ENCODE peak calls at places on chromosomes 11 and 22, in six cellular contexts. One of them, this sample, is unnamed. For H3K36me3, the result is how much of the 10 kb centered on the place peaks cover.

GRCh38 chr22:33896154-33896800 is 24.0 kb downstream of the LARGE1 start:
- DNase-seq in HCT116: no peak
- DNase-seq in spleen: no peak
- DNase-seq in transverse colon: no peak
- DNase-seq in sigmoid colon: no peak
- DNase-seq in HepG2: no peak
- DNase-seq in this sample: no peak

GRCh38 chr11:74388678-74389327 is 9.4 kb downstream of the PGM2L1 start:
- DNase-seq in HCT116: no peak
- DNase-seq in spleen: no peak
- DNase-seq in transverse colon: peak
- DNase-seq in sigmoid colon: peak
- DNase-seq in HepG2: peak
- DNase-seq in this sample: no peak

GRCh38 chr11:64131657-64132387 is 34.1 kb downstream of the MACROD1 start:
- DNase-seq in HCT116: no peak
- DNase-seq in spleen: no peak
- DNase-seq in transverse colon: no peak
- DNase-seq in sigmoid colon: no peak
- DNase-seq in HepG2: peak
- DNase-seq in this sample: no peak

GRCh38 chr11:109405671-109406070 is 16.3 kb upstream of the C11orf87 start:
- DNase-seq in HCT116: no peak
- DNase-seq in spleen: no peak
- DNase-seq in transverse colon: no peak
- DNase-seq in sigmoid colon: no peak
- DNase-seq in HepG2: no peak
- DNase-seq in this sample: no peak

GRCh38 chr11:13064593-13064992 is 55.5 kb downstream of the RASSF10 start:
- DNase-seq in HCT116: no peak
- DNase-seq in spleen: no peak
- DNase-seq in transverse colon: peak
- DNase-seq in sigmoid colon: no peak
- DNase-seq in HepG2: no peak
- DNase-seq in this sample: no peak

GRCh38 chr22:23835773-23836144 is 3.0 kb downstream of the DERL3 start:
- DNase-seq in HCT116: no peak
- DNase-seq in spleen: peak
- DNase-seq in transverse colon: no peak
- DNase-seq in sigmoid colon: no peak
- DNase-seq in HepG2: no peak
- DNase-seq in this sample: no peak

GRCh38 chr11:75820636-75821035 is 5.6 kb downstream of the UVRAG start:
- DNase-seq in HCT116: no peak
- DNase-seq in spleen: no peak
- DNase-seq in transverse colon: no peak
- DNase-seq in sigmoid colon: no peak
- DNase-seq in HepG2: no peak
- DNase-seq in this sample: peak

GRCh38 chr11:33970984-33971466 is 79.1 kb upstream of the LMO2 start:
- DNase-seq in HCT116: peak
- DNase-seq in spleen: no peak
- DNase-seq in transverse colon: peak
- DNase-seq in sigmoid colon: peak
- DNase-seq in HepG2: peak
- DNase-seq in this sample: peak

GRCh38 chr11:23359297-23359696 is 499.0 kb upstream of the CCDC179 start:
- DNase-seq in HCT116: no peak
- DNase-seq in spleen: no peak
- DNase-seq in transverse colon: peak
- DNase-seq in sigmoid colon: no peak
- DNase-seq in HepG2: peak
- DNase-seq in this sample: no peak

GRCh38 chr11:119934866-119935265 is 203.0 kb downstream of the TRIM29 start:
- DNase-seq in HCT116: no peak
- DNase-seq in spleen: peak
- DNase-seq in transverse colon: no peak
- DNase-seq in sigmoid colon: no peak
- DNase-seq in HepG2: no peak
- DNase-seq in this sample: no peak

GRCh38 chr11:834371-835316 is 1.9 kb downstream of the CD151 start:
- DNase-seq in HCT116: peak
- DNase-seq in spleen: peak
- DNase-seq in transverse colon: peak
- DNase-seq in sigmoid colon: peak
- DNase-seq in HepG2: no peak
- DNase-seq in this sample: peak

GRCh38 chr11:14258177-14258935 is 100.6 kb downstream of the RRAS2 start:
- DNase-seq in HCT116: peak
- DNase-seq in spleen: no peak
- DNase-seq in transverse colon: peak
- DNase-seq in sigmoid colon: no peak
- DNase-seq in HepG2: peak
- DNase-seq in this sample: no peak

GRCh38 chr11:501683-502287 is 5.3 kb downstream of the RNH1 start:
- DNase-seq in HCT116: no peak
- DNase-seq in spleen: no peak
- DNase-seq in transverse colon: no peak
- DNase-seq in sigmoid colon: no peak
- DNase-seq in HepG2: no peak
- DNase-seq in this sample: peak

GRCh38 chr11:93000511-93001476 is 31.3 kb downstream of the MTNR1B start:
- DNase-seq in HCT116: peak
- DNase-seq in spleen: no peak
- DNase-seq in transverse colon: no peak
- DNase-seq in sigmoid colon: no peak
- DNase-seq in HepG2: peak
- DNase-seq in this sample: no peak

GRCh38 chr11:60844870-60845221 is 2.9 kb downstream of the CCDC86 start:
- DNase-seq in HCT116: no peak
- DNase-seq in spleen: no peak
- DNase-seq in transverse colon: no peak
- DNase-seq in sigmoid colon: no peak
- DNase-seq in HepG2: peak
- DNase-seq in this sample: no peak

GRCh38 chr11:86162257-86162656 is 82.3 kb upstream of the EED start:
- DNase-seq in HCT116: no peak
- DNase-seq in spleen: no peak
- DNase-seq in transverse colon: peak
- DNase-seq in sigmoid colon: peak
- DNase-seq in HepG2: no peak
- DNase-seq in this sample: no peak

GRCh38 chr11:66818231-66818955 is 24.8 kb upstream of the RCE1 start:
- DNase-seq in HCT116: no peak
- DNase-seq in spleen: no peak
- DNase-seq in transverse colon: no peak
- DNase-seq in sigmoid colon: no peak
- DNase-seq in HepG2: no peak
- DNase-seq in this sample: no peak

GRCh38 chr11:66371627-66372415 is at the start of gene SLC29A2:
- DNase-seq in HCT116: peak
- DNase-seq in spleen: peak
- DNase-seq in transverse colon: peak
- DNase-seq in sigmoid colon: no peak
- DNase-seq in HepG2: no peak
- DNase-seq in this sample: peak

GRCh38 chr11:10019906-10020682 is 273.9 kb downstream of the SBF2 start:
- DNase-seq in HCT116: no peak
- DNase-seq in spleen: no peak
- DNase-seq in transverse colon: peak
- DNase-seq in sigmoid colon: no peak
- DNase-seq in HepG2: peak
- DNase-seq in this sample: no peak

GRCh38 chr11:10379022-10379421 is 74.1 kb downstream of the ADM start:
- DNase-seq in HCT116: no peak
- DNase-seq in spleen: no peak
- DNase-seq in transverse colon: no peak
- DNase-seq in sigmoid colon: no peak
- DNase-seq in HepG2: no peak
- DNase-seq in this sample: no peak

GRCh38 chr11:114308689-114309089 is 12.5 kb downstream of the NNMT start:
- DNase-seq in HCT116: no peak
- DNase-seq in spleen: no peak
- DNase-seq in transverse colon: no peak
- DNase-seq in sigmoid colon: no peak
- DNase-seq in HepG2: no peak
- DNase-seq in this sample: no peak

GRCh38 chr22:35352214-35353111 is 28.4 kb upstream of the HMOX1 start:
- DNase-seq in HCT116: no peak
- DNase-seq in spleen: peak
- DNase-seq in transverse colon: peak
- DNase-seq in sigmoid colon: peak
- DNase-seq in HepG2: peak
- DNase-seq in this sample: peak

GRCh38 chr11:99275521-99275920 is 254.8 kb downstream of the CNTN5 start:
- DNase-seq in HCT116: no peak
- DNase-seq in spleen: no peak
- DNase-seq in transverse colon: no peak
- DNase-seq in sigmoid colon: no peak
- DNase-seq in HepG2: no peak
- DNase-seq in this sample: no peak

GRCh38 chr22:24434472-24435322 is 7.3 kb downstream of the ADORA2A start:
- DNase-seq in HCT116: no peak
- DNase-seq in spleen: peak
- DNase-seq in transverse colon: peak
- DNase-seq in sigmoid colon: peak
- DNase-seq in HepG2: no peak
- DNase-seq in this sample: no peak

DNA sequence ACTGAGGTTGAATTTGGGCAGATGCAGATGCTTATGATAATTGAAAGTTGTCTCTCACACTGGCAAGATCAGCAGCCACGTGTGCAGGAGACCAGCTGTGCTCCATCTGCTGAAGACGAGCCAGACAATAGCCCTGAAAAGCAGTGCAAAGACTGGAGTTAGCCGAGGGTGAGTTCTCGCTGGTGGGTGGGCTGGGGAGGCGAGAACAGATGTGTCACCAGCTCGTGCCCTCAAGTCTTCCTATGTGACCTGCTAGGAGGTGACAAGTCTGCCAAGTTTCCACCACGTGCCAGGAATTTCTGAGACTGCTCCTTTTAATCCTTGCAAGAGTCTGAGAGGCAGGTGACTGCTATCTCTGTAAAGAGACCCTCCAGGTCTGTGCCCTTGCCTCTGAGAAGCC is 661.4 kb upstream of the B3GAT1 start:
- DNase-seq in HCT116: no peak
- DNase-seq in spleen: no peak
- DNase-seq in transverse colon: no peak
- DNase-seq in sigmoid colon: no peak
- DNase-seq in HepG2: no peak
- DNase-seq in this sample: no peak
- TF ChIP-seq POLR2AphosphoS5 in HCT116: no peak
- TF ChIP-seq POLR2AphosphoS5 in spleen: no peak
- TF ChIP-seq POLR2AphosphoS5 in transverse colon: no peak
- TF ChIP-seq POLR2AphosphoS5 in sigmoid colon: no peak
- TF ChIP-seq POLR2AphosphoS5 in HepG2: no peak
- TF ChIP-seq POLR2AphosphoS5 in this sample: no peak

DNA sequence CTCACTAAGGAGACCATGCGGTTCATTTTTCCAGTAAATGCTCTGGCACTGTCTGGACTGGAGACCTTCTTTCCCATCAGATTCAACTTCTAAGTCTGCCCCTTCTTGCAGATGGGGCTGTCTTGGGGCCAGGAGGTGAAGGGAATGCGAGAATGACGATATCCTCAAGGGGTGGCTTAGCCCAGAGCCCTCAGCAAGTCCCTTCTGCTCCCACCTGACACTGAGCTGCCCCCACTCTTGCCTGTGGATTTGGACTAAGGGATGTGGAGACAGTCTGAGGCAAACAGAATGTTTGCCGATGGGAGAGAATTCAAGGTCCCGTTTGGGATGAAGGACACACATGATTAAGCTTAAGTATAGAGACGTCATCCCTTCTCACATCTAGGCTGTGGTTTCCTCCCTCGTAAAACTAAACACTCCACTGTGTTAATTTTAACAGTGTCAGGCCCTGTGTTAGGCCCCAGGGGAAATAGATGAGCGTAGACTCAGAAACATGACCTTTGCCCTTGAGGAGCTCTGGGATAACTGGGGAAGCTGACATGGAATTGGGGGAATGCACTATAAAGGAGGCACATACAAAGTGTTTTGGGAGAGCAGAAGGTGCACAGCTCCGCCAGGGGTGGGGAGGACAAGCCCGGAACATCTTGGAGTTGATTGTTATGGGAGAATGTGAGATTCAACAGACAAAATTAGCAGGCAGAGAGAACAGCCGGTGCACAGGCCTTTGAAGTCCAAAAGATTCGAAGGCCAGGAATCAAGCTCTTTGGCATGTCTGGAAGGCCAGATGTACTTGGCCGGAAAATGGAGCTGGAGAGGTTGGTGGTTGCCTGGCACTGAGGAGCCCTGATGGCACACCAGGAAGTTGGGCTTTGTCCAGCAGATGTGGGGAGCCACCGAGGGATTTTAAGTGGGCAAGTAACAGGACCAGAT is 71.6 kb downstream of the ST3GAL4 start:
- DNase-seq in HCT116: no peak
- DNase-seq in spleen: no peak
- DNase-seq in transverse colon: no peak
- DNase-seq in sigmoid colon: no peak
- DNase-seq in HepG2: no peak
- DNase-seq in this sample: peak
- TF ChIP-seq POLR2A in HCT116: no peak
- TF ChIP-seq POLR2A in spleen: no peak
- TF ChIP-seq POLR2A in transverse colon: no peak
- TF ChIP-seq POLR2A in sigmoid colon: no peak
- TF ChIP-seq POLR2A in HepG2: no peak
- TF ChIP-seq POLR2A in this sample: no peak

GRCh38 chr11:125627236-125627910 is 2.4 kb downstream of the CHEK1 start:
- DNase-seq in HCT116: no peak
- DNase-seq in spleen: no peak
- DNase-seq in transverse colon: no peak
- DNase-seq in sigmoid colon: no peak
- DNase-seq in HepG2: no peak
- DNase-seq in this sample: no peak
- H3K36me3 ChIP-seq in HCT116: under half
- H3K36me3 ChIP-seq in spleen: under half
- H3K36me3 ChIP-seq in transverse colon: under half
- H3K36me3 ChIP-seq in sigmoid colon: under half
- H3K36me3 ChIP-seq in HepG2: under half
- H3K36me3 ChIP-seq in this sample: under half

GRCh38 chr11:2944530-2944929 is 15.3 kb upstream of the PHLDA2 start:
- DNase-seq in HCT116: no peak
- DNase-seq in spleen: peak
- DNase-seq in transverse colon: no peak
- DNase-seq in sigmoid colon: no peak
- DNase-seq in HepG2: no peak
- DNase-seq in this sample: peak

GRCh38 chr11:2943711-2944118 is 14.5 kb upstream of the PHLDA2 start:
- DNase-seq in HCT116: no peak
- DNase-seq in spleen: peak
- DNase-seq in transverse colon: peak
- DNase-seq in sigmoid colon: no peak
- DNase-seq in HepG2: no peak
- DNase-seq in this sample: peak

GRCh38 chr11:2947744-2948143 is 18.5 kb upstream of the PHLDA2 start:
- DNase-seq in HCT116: no peak
- DNase-seq in spleen: no peak
- DNase-seq in transverse colon: no peak
- DNase-seq in sigmoid colon: no peak
- DNase-seq in HepG2: no peak
- DNase-seq in this sample: no peak

GRCh38 chr11:2944953-2945756 is 15.9 kb upstream of the PHLDA2 start:
- DNase-seq in HCT116: no peak
- DNase-seq in spleen: peak
- DNase-seq in transverse colon: peak
- DNase-seq in sigmoid colon: peak
- DNase-seq in HepG2: no peak
- DNase-seq in this sample: peak

GRCh38 chr11:2945757-2946287 is 16.6 kb upstream of the PHLDA2 start:
- DNase-seq in HCT116: no peak
- DNase-seq in spleen: no peak
- DNase-seq in transverse colon: no peak
- DNase-seq in sigmoid colon: no peak
- DNase-seq in HepG2: no peak
- DNase-seq in this sample: no peak
- TF ChIP-seq POLR2AphosphoS5 in HCT116: no peak
- TF ChIP-seq POLR2AphosphoS5 in spleen: no peak
- TF ChIP-seq POLR2AphosphoS5 in transverse colon: no peak
- TF ChIP-seq POLR2AphosphoS5 in sigmoid colon: no peak
- TF ChIP-seq POLR2AphosphoS5 in HepG2: no peak
- TF ChIP-seq POLR2AphosphoS5 in this sample: no peak

This sample was measured in upper lobe of left lung.